ENCODE peak calls at places on chromosome 14, in ten cellular contexts. P, W, J, C, Z, F, E, I, D and V are unnamed samples.

GRCh38 chr14:106508216-106508615 is 981.8 kb downstream of the TMEM121 start:
- DNase-seq in P (no peak), W (no peak), J (no peak), C (no peak), Z (no peak), F (no peak), E (no peak), I (no peak), D (no peak), V (peak)

GRCh38 chr14:47935332-47935731 is 259.9 kb upstream of the MDGA2 start:
- DNase-seq in P (no peak), W (no peak), J (no peak), C (no peak), Z (no peak), F (no peak), E (no peak), I (no peak), D (no peak), V (no peak)

GRCh38 chr14:99189201-99189801 is 82.7 kb downstream of the BCL11B start:
- DNase-seq in P (peak), W (no peak), J (no peak), C (no peak), Z (no peak), F (no peak), E (peak), I (peak), D (no peak), V (no peak)

GRCh38 chr14:44379292-44379977 is 127.6 kb downstream of the FSCB start:
- DNase-seq in P (no peak), W (no peak), J (no peak), C (no peak), Z (no peak), F (no peak), E (no peak), I (no peak), D (peak), V (no peak)

GRCh38 chr14:90495357-90496276 is 98.8 kb downstream of the CALM1 start:
- DNase-seq in P (peak), W (peak), J (peak), C (peak), Z (peak), F (peak), E (peak), I (peak), D (peak), V (peak)

GRCh38 chr14:75306917-75307699 is 28.5 kb downstream of the FOS start:
- DNase-seq in P (no peak), W (no peak), J (peak), C (peak), Z (peak), F (peak), E (no peak), I (no peak), D (peak), V (no peak)

GRCh38 chr14:99752486-99753121 is 40.6 kb upstream of the EML1 start:
- DNase-seq in P (no peak), W (peak), J (peak), C (no peak), Z (peak), F (no peak), E (no peak), I (no peak), D (peak), V (no peak)

GRCh38 chr14:30337456-30337855 is 221.5 kb upstream of the G2E3 start:
- DNase-seq in P (no peak), W (no peak), J (no peak), C (no peak), Z (no peak), F (no peak), E (no peak), I (no peak), D (no peak), V (no peak)

GRCh38 chr14:23645504-23645811 is 9.3 kb downstream of the DHRS2 start:
- DNase-seq in P (no peak), W (no peak), J (no peak), C (no peak), Z (no peak), F (no peak), E (no peak), I (no peak), D (no peak), V (no peak)

GRCh38 chr14:23183479-23183878 is at the start of gene SLC7A8:
- DNase-seq in P (no peak), W (no peak), J (no peak), C (no peak), Z (no peak), F (no peak), E (peak), I (peak), D (peak), V (no peak)

GRCh38 chr14:99749142-99749541 is 44.1 kb upstream of the EML1 start:
- DNase-seq in P (no peak), W (no peak), J (no peak), C (no peak), Z (no peak), F (no peak), E (no peak), I (no peak), D (peak), V (no peak)

GRCh38 chr14:104357689-104358527 is 219.5 kb downstream of the KIF26A start:
- DNase-seq in P (no peak), W (no peak), J (no peak), C (no peak), Z (no peak), F (no peak), E (no peak), I (no peak), D (no peak), V (no peak)

GRCh38 chr14:103536693-103537092 is 7.7 kb downstream of the TRMT61A start:
- DNase-seq in P (no peak), W (no peak), J (no peak), C (no peak), Z (no peak), F (no peak), E (no peak), I (no peak), D (no peak), V (no peak)

GRCh38 chr14:59897757-59898383 is 22.1 kb upstream of the LRRC9 start:
- DNase-seq in P (no peak), W (peak), J (peak), C (peak), Z (no peak), F (peak), E (no peak), I (peak), D (peak), V (no peak)